ENCODE peak calls at places on chromosomes 7 and 10, in nine cellular contexts. N is CD4-positive, CD25-positive, alpha-beta regulatory T cell; G is H1; H is colonic mucosa; F is lung; E is suprapubic skin; Q is gastrocnemius medialis; M is esophagus squamous epithelium; A is heart right ventricle. D is an unnamed sample.

GRCh38 chr7:90540406-90540805 is 55.7 kb upstream of the CDK14 start:
- DNase-seq in N (no peak), G (no peak), H (peak; percentile 57), F (no peak), E (no peak), Q (no peak), M (no peak), A (no peak), D (peak; percentile 19)

GRCh38 chr10:7260412-7260900 is 150.4 kb downstream of the SFMBT2 start:
- DNase-seq in N (no peak), G (no peak), H (peak; percentile 39), F (peak; percentile 73), E (peak; percentile 73), Q (peak; percentile 93), M (peak; percentile 3), A (peak; percentile 82), D (peak; percentile 78)

GRCh38 chr10:73263948-73264347 is 11.5 kb upstream of the MRPS16 start:
- DNase-seq in N (no peak), G (no peak), H (no peak), F (no peak), E (no peak), Q (no peak), M (no peak), A (no peak), D (peak; percentile 90)

GRCh38 chr7:14207154-14207553 is 217.7 kb upstream of the ETV1 start:
- DNase-seq in N (no peak), G (no peak), H (no peak), F (no peak), E (no peak), Q (no peak), M (no peak), A (peak; percentile 6), D (no peak)

GRCh38 chr7:151590801-151591771 is 71.4 kb upstream of the RHEB start:
- DNase-seq in N (no peak), G (no peak), H (no peak), F (no peak), E (no peak), Q (no peak), M (no peak), A (no peak), D (no peak)

GRCh38 chr10:47031251-47031952 is 120.2 kb downstream of the PTPN20 start:
- DNase-seq in N (no peak), G (peak; percentile 45), H (no peak), F (no peak), E (peak; percentile 65), Q (peak; percentile 64), M (no peak), A (no peak), D (no peak)

GRCh38 chr7:2796358-2797352 is 47.5 kb downstream of the GNA12 start:
- DNase-seq in N (no peak), G (no peak), H (peak; percentile 43), F (no peak), E (peak; percentile 90), Q (peak; percentile 67), M (no peak), A (peak; percentile 86), D (no peak)

GRCh38 chr10:127860632-127861031 is 32.1 kb downstream of the CLRN3 start:
- DNase-seq in N (no peak), G (no peak), H (no peak), F (no peak), E (no peak), Q (no peak), M (no peak), A (no peak), D (no peak)

GRCh38 chr7:92834661-92835139 is 1.7 kb downstream of the CDK6 start:
- DNase-seq in N (no peak), G (peak; percentile 80), H (peak; percentile 56), F (peak; percentile 33), E (peak; percentile 73), Q (no peak), M (no peak), A (peak; percentile 14), D (peak; percentile 12)

GRCh38 chr7:128006550-128007292 is 24.5 kb downstream of the LRRC4 start:
- DNase-seq in N (no peak), G (no peak), H (no peak), F (no peak), E (no peak), Q (no peak), M (no peak), A (no peak), D (no peak)

GRCh38 chr7:151699147-151699546 is 177.8 kb downstream of the PRKAG2 start:
- DNase-seq in N (no peak), G (no peak), H (no peak), F (no peak), E (no peak), Q (no peak), M (no peak), A (no peak), D (no peak)

GRCh38 chr10:120607710-120608703 is 151.0 kb downstream of the PLPP4 start:
- DNase-seq in N (no peak), G (no peak), H (no peak), F (no peak), E (no peak), Q (no peak), M (no peak), A (no peak), D (peak; percentile 62)

DNA sequence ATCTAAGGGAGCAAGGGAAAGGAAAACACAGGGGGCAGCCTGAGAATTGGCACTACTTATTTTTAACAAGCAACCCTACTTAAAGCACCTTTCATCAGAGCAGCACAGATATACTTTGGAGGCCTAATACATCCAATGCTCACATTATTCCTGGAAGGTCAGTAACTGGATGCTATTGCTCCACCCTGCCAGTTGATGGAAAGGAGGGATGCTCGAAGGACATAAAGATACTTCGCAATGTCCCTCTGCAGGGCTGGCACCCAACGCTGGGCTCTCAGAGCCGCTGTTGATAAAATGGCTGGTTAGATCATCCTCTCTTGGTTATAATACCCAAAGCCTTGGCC is 307.9 kb upstream of the AOAH start:
- DNase-seq in N (no peak), G (no peak), H (no peak), F (no peak), E (no peak), Q (no peak), M (no peak), A (no peak), D (no peak)
- H3K27ac ChIP-seq in N (no peak overlapping the region), G (no peak overlapping the region), H (peak overlapping the region; percentile 37), F (peak overlapping the region; percentile 72), E (peak overlapping the region; percentile 27), Q (peak overlapping the region; percentile 58), M (peak overlapping the region; percentile 53), A (peak overlapping the region; percentile 85), D (peak overlapping the region; percentile 46)

GRCh38 chr10:14569274-14570060 is 205.2 kb downstream of the FAM107B start:
- DNase-seq in N (no peak), G (no peak), H (peak; percentile 71), F (no peak), E (no peak), Q (no peak), M (no peak), A (no peak), D (no peak)

GRCh38 chr10:14567421-14567820 is 207.3 kb downstream of the FAM107B start:
- DNase-seq in N (no peak), G (no peak), H (no peak), F (no peak), E (no peak), Q (no peak), M (no peak), A (no peak), D (no peak)

GRCh38 chr10:14571866-14572507 is 202.7 kb downstream of the FAM107B start:
- DNase-seq in N (peak; percentile 45), G (no peak), H (peak; percentile 57), F (peak; percentile 90), E (no peak), Q (no peak), M (no peak), A (no peak), D (peak; percentile 72)

GRCh38 chr10:14573666-14574261 is 200.9 kb downstream of the FAM107B start:
- DNase-seq in N (no peak), G (no peak), H (no peak), F (no peak), E (no peak), Q (no peak), M (no peak), A (no peak), D (peak; percentile 81)

GRCh38 chr10:14570800-14571199 is 203.9 kb downstream of the FAM107B start:
- DNase-seq in N (no peak), G (no peak), H (no peak), F (no peak), E (no peak), Q (no peak), M (no peak), A (no peak), D (no peak)
- H3K27ac ChIP-seq in N (peak overlapping the region; percentile 89), G (no peak overlapping the region), H (peak overlapping the region; percentile 41), F (no peak overlapping the region), E (peak overlapping the region; percentile 76), Q (no peak overlapping the region), M (peak overlapping the region; percentile 44), A (no peak overlapping the region), D (no peak overlapping the region)

GRCh38 chr7:124764847-124765400 is 668 bp downstream of the GPR37 start:
- DNase-seq in N (no peak), G (peak; percentile 75), H (peak; percentile 43), F (no peak), E (peak; percentile 60), Q (no peak), M (no peak), A (no peak), D (peak; percentile 23)

GRCh38 chr7:124762611-124763143 is 2.9 kb downstream of the GPR37 start:
- DNase-seq in N (no peak), G (no peak), H (peak; percentile 66), F (no peak), E (no peak), Q (no peak), M (no peak), A (no peak), D (peak; percentile 30)

GRCh38 chr7:124764071-124764846 is 1.3 kb downstream of the GPR37 start:
- DNase-seq in N (no peak), G (no peak), H (no peak), F (no peak), E (peak; percentile 64), Q (no peak), M (no peak), A (no peak), D (peak; percentile 14)

GRCh38 chr7:124768525-124768924 is 2.9 kb upstream of the GPR37 start:
- DNase-seq in N (no peak), G (no peak), H (no peak), F (no peak), E (no peak), Q (no peak), M (no peak), A (no peak), D (no peak)

GRCh38 chr7:124765401-124766352 is at the start of gene GPR37:
- DNase-seq in N (no peak), G (peak; percentile 85), H (peak; percentile 74), F (peak; percentile 58), E (peak; percentile 78), Q (no peak), M (peak; percentile 5), A (no peak), D (peak; percentile 86)
- H3K27ac ChIP-seq in N (no peak within 1 kb of the TSS), G (no peak within 1 kb of the TSS), H (peak within 1 kb of the TSS; percentile 12), F (no peak within 1 kb of the TSS), E (peak within 1 kb of the TSS; percentile 66), Q (no peak within 1 kb of the TSS), M (peak within 1 kb of the TSS; percentile 47), A (no peak within 1 kb of the TSS), D (peak within 1 kb of the TSS; percentile 75)

DNA sequence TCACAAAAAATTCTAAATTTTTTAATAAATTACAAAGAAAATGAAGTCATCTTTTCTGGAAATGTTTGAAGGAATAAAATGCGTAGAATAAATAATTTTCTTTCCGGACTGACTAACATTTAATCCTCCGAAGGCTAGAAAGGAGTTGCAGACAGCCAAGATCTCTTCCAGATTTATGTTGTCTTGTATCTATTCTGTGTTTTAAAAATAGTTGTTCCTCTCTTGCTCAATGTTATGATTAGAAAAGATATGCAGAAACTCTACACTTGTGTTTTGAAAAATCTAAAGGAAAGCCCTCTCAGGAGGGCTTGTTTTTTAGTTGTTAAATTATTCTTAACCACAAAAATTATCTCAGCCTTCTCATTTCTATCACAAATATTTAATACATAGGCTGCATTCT is 70.7 kb downstream of the MACC1 start:
- DNase-seq in N (no peak), G (no peak), H (no peak), F (no peak), E (no peak), Q (no peak), M (no peak), A (no peak), D (no peak)
- H3K27ac ChIP-seq in N (no peak overlapping the region), G (no peak overlapping the region), H (no peak overlapping the region), F (no peak overlapping the region), E (no peak overlapping the region), Q (no peak overlapping the region), M (no peak overlapping the region), A (no peak overlapping the region), D (no peak overlapping the region)

D was measured in PC-3.